ENCODE peak calls at places on chromosomes 5 and 9, in ten cellular contexts. M is hepatocyte; R is GM23248; J is naive thymus-derived CD4-positive, alpha-beta T cell; A is PC-3; H is stomach; V is IMR-90; Y is adrenal gland; K is BE2C; Z is cardiac muscle cell. I is an unnamed sample. For H3K4me1, the result is how much of the 10 kb centered on the place peaks cover.

GRCh38 chr5:44389410-44389879 is at the start of gene FGF10:
- DNase-seq in M (peak), R (peak), J (no peak), A (no peak), H (no peak), V (no peak), Y (peak), K (peak), Z (peak), I (no peak)

GRCh38 chr9:99055384-99055783 is 49.5 kb upstream of the TGFBR1 start:
- DNase-seq in M (no peak), R (peak), J (no peak), A (peak), H (no peak), V (no peak), Y (peak), K (no peak), Z (no peak), I (no peak)

GRCh38 chr5:21154526-21154925 is 1166.5 kb upstream of the CDH18 start:
- DNase-seq in M (no peak), R (no peak), J (no peak), A (peak), H (no peak), V (no peak), Y (no peak), K (no peak), Z (no peak), I (no peak)

GRCh38 chr9:129823934-129824601 is at the start of gene TOR1A:
- DNase-seq in M (peak), R (peak), J (peak), A (peak), H (peak), V (peak), Y (peak), K (peak), Z (peak), I (peak)

GRCh38 chr9:2359821-2360220 is 261.8 kb upstream of the VLDLR start:
- DNase-seq in M (no peak), R (no peak), J (no peak), A (no peak), H (no peak), V (no peak), Y (no peak), K (no peak), Z (peak), I (no peak)

GRCh38 chr5:181242031-181242451 is 1.7 kb downstream of the RACK1 start:
- DNase-seq in M (no peak), R (peak), J (no peak), A (no peak), H (no peak), V (no peak), Y (no peak), K (no peak), Z (no peak), I (no peak)

GRCh38 chr5:10576790-10577189 is 12.9 kb downstream of the ANKRD33B start:
- DNase-seq in M (no peak), R (no peak), J (no peak), A (no peak), H (no peak), V (no peak), Y (no peak), K (no peak), Z (no peak), I (no peak)

GRCh38 chr5:82408033-82408432 is 129.9 kb upstream of the RPS23 start:
- DNase-seq in M (no peak), R (no peak), J (no peak), A (no peak), H (no peak), V (no peak), Y (no peak), K (no peak), Z (peak), I (no peak)

GRCh38 chr5:5598547-5599113 is 176.2 kb downstream of the ICE1 start:
- DNase-seq in M (no peak), R (no peak), J (no peak), A (peak), H (no peak), V (no peak), Y (no peak), K (no peak), Z (no peak), I (no peak)

GRCh38 chr5:177362871-177363507 is 5.3 kb downstream of the RGS14 start:
- DNase-seq in M (peak), R (peak), J (peak), A (peak), H (peak), V (no peak), Y (peak), K (peak), Z (peak), I (peak)

GRCh38 chr5:147483961-147484707 is 25.7 kb downstream of the DPYSL3 start:
- DNase-seq in M (peak), R (peak), J (no peak), A (no peak), H (no peak), V (peak), Y (peak), K (peak), Z (no peak), I (no peak)

GRCh38 chr5:101785090-101785489 is 511.0 kb downstream of the SLCO4C1 start:
- DNase-seq in M (no peak), R (no peak), J (no peak), A (no peak), H (no peak), V (no peak), Y (no peak), K (no peak), Z (no peak), I (no peak)

GRCh38 chr5:97094579-97095317 is 47.7 kb downstream of the LIX1 start:
- DNase-seq in M (no peak), R (no peak), J (no peak), A (no peak), H (no peak), V (no peak), Y (no peak), K (no peak), Z (no peak), I (no peak)

GRCh38 chr5:174844971-174845370 is 120.6 kb downstream of the MSX2 start:
- DNase-seq in M (no peak), R (no peak), J (no peak), A (no peak), H (no peak), V (no peak), Y (no peak), K (no peak), Z (no peak), I (no peak)

GRCh38 chr5:153939101-153939500 is 99.6 kb downstream of the FAM114A2 start:
- DNase-seq in M (no peak), R (no peak), J (no peak), A (no peak), H (no peak), V (no peak), Y (no peak), K (no peak), Z (no peak), I (no peak)

GRCh38 chr5:95962785-95963184 is 1.1 kb upstream of the ELL2 start:
- DNase-seq in M (peak), R (no peak), J (no peak), A (no peak), H (no peak), V (no peak), Y (no peak), K (no peak), Z (peak), I (no peak)

GRCh38 chr5:84725946-84726570 is 341.4 kb upstream of the EDIL3 start:
- DNase-seq in M (no peak), R (no peak), J (no peak), A (peak), H (no peak), V (no peak), Y (no peak), K (no peak), Z (no peak), I (no peak)

GRCh38 chr5:108720416-108720815 is 27.3 kb upstream of the FER start:
- DNase-seq in M (no peak), R (peak), J (no peak), A (peak), H (no peak), V (peak), Y (no peak), K (no peak), Z (no peak), I (no peak)

GRCh38 chr5:95281211-95281610 is 3.7 kb downstream of the MCTP1 start:
- DNase-seq in M (no peak), R (peak), J (no peak), A (peak), H (no peak), V (peak), Y (no peak), K (no peak), Z (no peak), I (no peak)

GRCh38 chr9:92671323-92671722 is 1.4 kb upstream of the IPPK start:
- DNase-seq in M (peak), R (peak), J (no peak), A (peak), H (no peak), V (peak), Y (peak), K (peak), Z (no peak), I (no peak)

GRCh38 chr5:32444946-32445758 is 612 bp upstream of the ZFR start:
- DNase-seq in M (no peak), R (no peak), J (peak), A (no peak), H (no peak), V (peak), Y (no peak), K (no peak), Z (no peak), I (no peak)

GRCh38 chr9:21983509-21983908 is 10.7 kb downstream of the CDKN2A start:
- DNase-seq in M (no peak), R (no peak), J (no peak), A (no peak), H (no peak), V (no peak), Y (no peak), K (no peak), Z (no peak), I (no peak)

GRCh38 chr5:84381501-84382362 is 2.9 kb downstream of the EDIL3 start:
- DNase-seq in M (peak), R (peak), J (no peak), A (no peak), H (no peak), V (no peak), Y (peak), K (peak), Z (peak), I (no peak)

DNA sequence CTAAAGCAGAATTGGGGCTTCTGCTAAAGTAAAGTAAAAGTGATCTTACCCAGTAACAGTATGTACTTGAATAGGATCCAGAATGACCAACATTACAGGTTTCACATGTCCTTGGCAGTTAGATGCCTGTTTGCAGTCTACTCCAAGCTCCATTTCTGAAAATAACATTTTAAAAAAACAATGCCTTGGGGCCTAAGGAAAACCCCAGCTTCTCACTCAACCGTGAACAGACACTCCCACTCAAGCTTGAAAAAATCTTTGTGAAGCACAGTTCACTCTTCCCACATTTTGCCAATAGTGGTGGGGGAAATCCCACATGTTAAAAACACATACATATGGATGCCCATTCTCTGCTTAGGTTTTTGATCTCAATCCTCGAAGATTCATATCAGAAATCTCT is 304.1 kb downstream of the ARRDC3 start:
- DNase-seq in M (no peak), R (no peak), J (no peak), A (peak), H (no peak), V (no peak), Y (no peak), K (no peak), Z (no peak), I (no peak)
- H3K4me3 ChIP-seq in M (no peak), R (no peak), J (no peak), A (no peak), H (no peak), V (no peak), Y (no peak), K (no peak), Z (no peak), I (no peak)

DNA sequence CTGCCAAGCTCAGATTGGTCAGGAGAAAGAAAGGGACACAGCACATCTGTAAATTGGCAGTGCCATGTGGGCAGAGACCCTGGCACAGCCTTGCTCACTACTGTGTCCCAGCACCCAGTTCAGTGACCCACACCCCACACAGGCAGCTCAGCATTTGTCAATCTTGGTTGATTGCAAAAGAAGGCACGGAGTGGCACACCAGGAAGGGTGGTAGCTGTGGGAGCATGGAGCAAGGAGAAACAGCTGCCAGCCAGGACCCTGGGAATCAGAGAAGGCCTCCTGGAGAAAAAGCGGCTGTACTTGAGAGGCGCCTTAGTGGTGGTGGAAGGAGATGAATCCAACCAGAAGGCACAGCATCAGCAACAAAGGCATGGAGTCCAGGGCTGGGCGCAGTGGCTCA is 3.5 kb downstream of the SLC27A4 start:
- DNase-seq in M (no peak), R (no peak), J (no peak), A (no peak), H (no peak), V (no peak), Y (no peak), K (no peak), Z (no peak), I (no peak)
- H3K4me1 ChIP-seq in M (under half), R (under half), J (under half), A (under half), H (under half), V (under half), Y (under half), K (under half), Z (under half), I (under half)

GRCh38 chr5:149428032-149428431 is 48.9 kb upstream of the IL17B start:
- DNase-seq in M (no peak), R (no peak), J (no peak), A (no peak), H (no peak), V (no peak), Y (no peak), K (no peak), Z (no peak), I (no peak)

GRCh38 chr5:149432861-149433462 is 53.9 kb upstream of the IL17B start:
- DNase-seq in M (no peak), R (no peak), J (no peak), A (no peak), H (no peak), V (no peak), Y (no peak), K (no peak), Z (no peak), I (no peak)

GRCh38 chr5:149427374-149427773 is 48.3 kb upstream of the IL17B start:
- DNase-seq in M (no peak), R (no peak), J (no peak), A (no peak), H (no peak), V (no peak), Y (no peak), K (no peak), Z (no peak), I (no peak)

GRCh38 chr5:149432377-149432776 is 53.3 kb upstream of the IL17B start:
- DNase-seq in M (no peak), R (no peak), J (no peak), A (no peak), H (no peak), V (no peak), Y (no peak), K (no peak), Z (no peak), I (no peak)

GRCh38 chr5:149429839-149430721 is 51.0 kb upstream of the IL17B start:
- DNase-seq in M (no peak), R (no peak), J (no peak), A (no peak), H (no peak), V (no peak), Y (peak), K (no peak), Z (peak), I (no peak)
- H3K4me3 ChIP-seq in M (no peak), R (no peak), J (no peak), A (no peak), H (no peak), V (no peak), Y (no peak), K (no peak), Z (no peak), I (no peak)

GRCh38 chr5:3958389-3958788 is 362.8 kb downstream of the IRX1 start:
- DNase-seq in M (no peak), R (no peak), J (no peak), A (no peak), H (no peak), V (no peak), Y (no peak), K (no peak), Z (no peak), I (no peak)
- H3K4me1 ChIP-seq in M (under half), R (under half), J (under half), A (under half), H (under half), V (under half), Y (under half), K (under half), Z (under half), I (under half)

GRCh38 chr5:33736510-33736909 is 155.3 kb downstream of the ADAMTS12 start:
- DNase-seq in M (no peak), R (peak), J (no peak), A (peak), H (no peak), V (peak), Y (no peak), K (no peak), Z (no peak), I (no peak)
- H3K4me3 ChIP-seq in M (no peak), R (no peak), J (no peak), A (no peak), H (no peak), V (no peak), Y (no peak), K (no peak), Z (no peak), I (no peak)

DNA sequence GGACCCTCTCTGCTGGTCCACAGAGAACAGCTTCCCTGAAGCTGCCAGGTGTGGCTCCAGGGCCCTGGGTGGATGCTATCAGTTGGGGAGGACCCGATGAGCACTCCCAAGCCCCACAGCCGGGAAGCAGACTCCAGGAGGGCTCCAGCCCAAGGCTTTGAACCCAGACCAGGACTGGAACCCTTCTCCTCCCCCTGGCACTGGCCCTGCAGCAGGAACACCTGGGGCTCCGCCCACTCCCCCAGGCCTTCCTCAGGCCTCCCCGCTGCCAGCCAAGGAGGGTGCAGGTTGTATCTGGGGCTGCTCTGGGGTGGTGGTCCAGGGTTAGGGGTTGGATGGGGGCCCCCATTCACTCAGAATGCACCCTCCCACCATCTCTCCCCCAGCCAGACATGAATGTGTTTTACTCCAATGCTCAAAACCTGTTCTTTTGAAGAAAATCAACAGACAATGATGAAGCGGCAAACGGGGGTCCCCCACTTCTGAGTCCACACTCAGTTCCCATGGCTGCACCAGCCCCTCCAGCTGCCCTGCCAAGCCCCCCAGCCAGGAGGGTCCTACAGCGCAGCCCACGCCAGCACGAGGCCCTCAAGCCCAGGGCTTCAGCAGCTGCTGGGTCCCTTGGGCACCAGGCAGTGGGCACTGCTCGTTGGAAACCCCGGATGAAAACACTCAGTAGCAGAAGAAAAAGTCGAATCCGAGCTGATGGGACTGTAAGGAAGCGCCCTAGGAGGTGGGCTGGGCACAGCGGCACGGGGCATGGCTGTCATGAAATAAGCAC is 23.2 kb downstream of the CCDC187 start:
- DNase-seq in M (no peak), R (no peak), J (no peak), A (no peak), H (no peak), V (no peak), Y (no peak), K (no peak), Z (no peak), I (no peak)
- H3K4me1 ChIP-seq in M (under half), R (under half), J (under half), A (under half), H (under half), V (under half), Y (under half), K (under half), Z (under half), I (under half)

DNA sequence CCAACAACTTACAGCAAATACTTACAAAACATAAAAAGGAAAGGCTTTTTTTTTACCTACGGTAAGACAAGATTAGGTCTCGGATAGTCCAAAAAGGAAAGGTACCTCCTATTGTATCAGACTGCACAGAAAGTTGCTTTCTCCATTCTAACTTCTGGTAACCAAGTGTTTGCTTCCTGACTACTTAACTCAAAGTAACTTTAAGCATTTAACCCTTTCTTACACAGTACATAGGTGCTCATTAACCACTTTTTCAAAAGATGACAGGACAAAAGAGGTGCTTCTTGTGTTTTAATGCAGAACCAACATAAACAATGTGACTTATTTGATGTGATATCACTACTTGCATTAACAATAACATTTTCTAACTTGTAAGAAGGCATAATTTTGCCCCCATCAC is 23.1 kb downstream of the PWWP2A start:
- DNase-seq in M (no peak), R (no peak), J (no peak), A (no peak), H (no peak), V (no peak), Y (no peak), K (no peak), Z (no peak), I (no peak)
- H3K4me3 ChIP-seq in M (no peak), R (no peak), J (no peak), A (no peak), H (no peak), V (no peak), Y (no peak), K (no peak), Z (no peak), I (no peak)

GRCh38 chr9:128070874-128071273 is 2.8 kb downstream of the SLC25A25 start:
- DNase-seq in M (no peak), R (peak), J (no peak), A (no peak), H (no peak), V (no peak), Y (no peak), K (no peak), Z (no peak), I (no peak)

GRCh38 chr9:128072144-128073021 is 4.4 kb downstream of the SLC25A25 start:
- DNase-seq in M (peak), R (peak), J (peak), A (peak), H (peak), V (peak), Y (peak), K (peak), Z (peak), I (peak)

GRCh38 chr9:128068656-128069221 is 707 bp downstream of the SLC25A25 start:
- DNase-seq in M (no peak), R (peak), J (no peak), A (no peak), H (no peak), V (no peak), Y (no peak), K (no peak), Z (no peak), I (no peak)

GRCh38 chr9:128077847-128078503 is 9.9 kb downstream of the SLC25A25 start:
- DNase-seq in M (no peak), R (no peak), J (no peak), A (no peak), H (no peak), V (no peak), Y (no peak), K (no peak), Z (no peak), I (no peak)

GRCh38 chr9:128073260-128073886 is 5.3 kb downstream of the SLC25A25 start:
- DNase-seq in M (no peak), R (peak), J (no peak), A (no peak), H (no peak), V (peak), Y (no peak), K (no peak), Z (no peak), I (no peak)
- H3K4me1 ChIP-seq in M (under half), R (under half), J (under half), A (under half), H (half or more), V (under half), Y (under half), K (under half), Z (under half), I (under half)

I was measured in CD8-positive, alpha-beta T cell.